ENCODE peak calls at places on chromosomes 2 and 18, in five cellular contexts. Q is WERI-Rb-1; N is T-cell; Y is H7; J is CD4-positive, alpha-beta T cell. S is an unnamed sample.

GRCh38 chr2:120684225-120684624 is 51.4 kb upstream of the GLI2 start:
- DNase-seq in Q (no peak), N (no peak), Y (no peak), J (no peak), S (no peak)

GRCh38 chr2:65055427-65056214 is 595 bp upstream of the CEP68 start:
- DNase-seq in Q (peak; percentile 68), N (peak; percentile 63), Y (no peak), J (peak; percentile 74), S (peak; percentile 55)

GRCh38 chr18:69795785-69796184 is 151.9 kb downstream of the CD226 start:
- DNase-seq in Q (no peak), N (no peak), Y (no peak), J (no peak), S (no peak)

GRCh38 chr2:131030478-131030971 is 62.7 kb downstream of the FAM168B start:
- DNase-seq in Q (no peak), N (no peak), Y (no peak), J (no peak), S (no peak)

GRCh38 chr2:197088694-197089093 is 162.2 kb upstream of the PGAP1 start:
- DNase-seq in Q (no peak), N (no peak), Y (no peak), J (no peak), S (no peak)

GRCh38 chr2:197131558-197131855 is 179.1 kb downstream of the ANKRD44 start:
- DNase-seq in Q (no peak), N (no peak), Y (no peak), J (no peak), S (no peak)

GRCh38 chr2:74585406-74586182 is 31.1 kb downstream of the DOK1 start:
- DNase-seq in Q (no peak), N (no peak), Y (no peak), J (no peak), S (no peak)

GRCh38 chr2:128357561-128358370 is 39.1 kb upstream of the HS6ST1 start:
- DNase-seq in Q (no peak), N (no peak), Y (no peak), J (peak; percentile 17), S (no peak)

GRCh38 chr2:71833855-71834554 is 313.7 kb downstream of the CYP26B1 start:
- DNase-seq in Q (no peak), N (no peak), Y (no peak), J (no peak), S (no peak)

GRCh38 chr2:30636311-30636710 is 170.9 kb downstream of the CAPN13 start:
- DNase-seq in Q (no peak), N (no peak), Y (no peak), J (no peak), S (no peak)

GRCh38 chr2:102114290-102114721 is 28.2 kb upstream of the IL1R1 start:
- DNase-seq in Q (no peak), N (no peak), Y (no peak), J (no peak), S (no peak)

GRCh38 chr2:9261231-9261883 is 54.7 kb downstream of the ASAP2 start:
- DNase-seq in Q (no peak), N (no peak), Y (peak; percentile 64), J (no peak), S (no peak)

GRCh38 chr2:151637284-151637781 is 96.9 kb downstream of the NEB start:
- DNase-seq in Q (no peak), N (peak; percentile 64), Y (no peak), J (peak; percentile 64), S (peak; percentile 61)

GRCh38 chr2:204743368-204743960 is 198.2 kb downstream of the PARD3B start:
- DNase-seq in Q (no peak), N (no peak), Y (no peak), J (no peak), S (no peak)

GRCh38 chr2:101149241-101150192 is 1.7 kb downstream of the TBC1D8 start:
- DNase-seq in Q (no peak), N (no peak), Y (peak; percentile 53), J (no peak), S (no peak)

GRCh38 chr2:241095594-241096290 is 6.3 kb downstream of the MTERF4 start:
- DNase-seq in Q (no peak), N (peak; percentile 66), Y (no peak), J (no peak), S (peak; percentile 53)

GRCh38 chr2:8003462-8004075 is 678.3 kb upstream of the ID2 start:
- DNase-seq in Q (no peak), N (no peak), Y (no peak), J (no peak), S (no peak)

GRCh38 chr2:120879401-120880295 is 144.0 kb downstream of the GLI2 start:
- DNase-seq in Q (peak; percentile 72), N (no peak), Y (peak; percentile 81), J (no peak), S (no peak)

GRCh38 chr2:43414586-43415125 is 181.2 kb downstream of the THADA start:
- DNase-seq in Q (no peak), N (no peak), Y (no peak), J (no peak), S (no peak)

GRCh38 chr2:184419744-184420143 is 178.6 kb upstream of the ZNF804A start:
- DNase-seq in Q (no peak), N (no peak), Y (peak; percentile 1), J (no peak), S (no peak)

GRCh38 chr18:7116001-7116831 is 1.4 kb downstream of the LAMA1 start:
- DNase-seq in Q (no peak), N (no peak), Y (peak; percentile 77), J (no peak), S (no peak)

GRCh38 chr2:48693645-48694044 is 61.9 kb downstream of the LHCGR start:
- DNase-seq in Q (no peak), N (no peak), Y (no peak), J (no peak), S (no peak)

GRCh38 chr2:71926098-71926466 is 221.6 kb downstream of the CYP26B1 start:
- DNase-seq in Q (peak; percentile 11), N (no peak), Y (peak; percentile 10), J (peak; percentile 17), S (no peak)

GRCh38 chr2:233473386-233473791 is 93.2 kb downstream of the USP40 start:
- DNase-seq in Q (no peak), N (no peak), Y (peak; percentile 40), J (no peak), S (no peak)

GRCh38 chr18:58392336-58393000 is 236.4 kb downstream of the ALPK2 start:
- DNase-seq in Q (no peak), N (no peak), Y (peak; percentile 55), J (no peak), S (no peak)

GRCh38 chr2:109333414-109334194 is 204.6 kb downstream of the SH3RF3 start:
- DNase-seq in Q (no peak), N (no peak), Y (peak; percentile 63), J (no peak), S (no peak)

GRCh38 chr2:32051836-32052439 is 11.4 kb upstream of the SPAST start:
- DNase-seq in Q (no peak), N (no peak), Y (no peak), J (no peak), S (no peak)

GRCh38 chr2:108267117-108267516 is 21.6 kb upstream of the SULT1C2 start:
- DNase-seq in Q (no peak), N (no peak), Y (no peak), J (no peak), S (no peak)

GRCh38 chr2:10525573-10526265 is 77.6 kb upstream of the ODC1 start:
- DNase-seq in Q (peak; percentile 6), N (no peak), Y (peak; percentile 34), J (no peak), S (no peak)

GRCh38 chr2:72081450-72081849 is 66.2 kb downstream of the CYP26B1 start:
- DNase-seq in Q (no peak), N (no peak), Y (no peak), J (no peak), S (no peak)

GRCh38 chr2:152379089-152379488 is 44.1 kb downstream of the FMNL2 start:
- DNase-seq in Q (no peak), N (no peak), Y (no peak), J (no peak), S (no peak)

GRCh38 chr2:12819098-12819465 is 102.3 kb downstream of the TRIB2 start:
- DNase-seq in Q (no peak), N (no peak), Y (no peak), J (no peak), S (no peak)

GRCh38 chr2:240024766-240025165 is 376 bp downstream of the NDUFA10 start:
- DNase-seq in Q (no peak), N (peak; percentile 27), Y (no peak), J (no peak), S (no peak)

GRCh38 chr2:36677995-36678605 is 18.4 kb upstream of the VIT start:
- DNase-seq in Q (no peak), N (no peak), Y (no peak), J (no peak), S (no peak)

GRCh38 chr2:36613801-36614200 is 15.8 kb upstream of the FEZ2 start:
- DNase-seq in Q (no peak), N (no peak), Y (no peak), J (no peak), S (no peak)

GRCh38 chr18:49521251-49521650 is 34.2 kb upstream of the C18orf32 start:
- DNase-seq in Q (peak; percentile 50), N (no peak), Y (no peak), J (no peak), S (no peak)

S was measured in activated gamma-delta T cell treated with Interleukin-2 at 50 U/mL for 16 hours.